ENCODE peak calls at places on chromosomes 6 and 20, in five cellular contexts. I, L, Q, Y and C are unnamed samples.

GRCh38 chr20:297098-297924 is at the start of gene ZCCHC3:
- DNase-seq in I (peak), L (peak), Q (peak), Y (no peak), C (peak)

GRCh38 chr20:56460459-56460858 is 8.0 kb upstream of the RTF2 start:
- DNase-seq in I (no peak), L (no peak), Q (no peak), Y (no peak), C (no peak)

GRCh38 chr20:25071722-25072121 is 10.2 kb downstream of the VSX1 start:
- DNase-seq in I (peak), L (no peak), Q (no peak), Y (no peak), C (no peak)

GRCh38 chr20:34110025-34111013 is 1.7 kb downstream of the EIF2S2 start:
- DNase-seq in I (no peak), L (no peak), Q (no peak), Y (no peak), C (no peak)

GRCh38 chr6:144284753-144285547 is at the start of gene UTRN:
- DNase-seq in I (peak), L (no peak), Q (peak), Y (no peak), C (no peak)

GRCh38 chr6:137490506-137490905 is 3.7 kb downstream of the OLIG3 start:
- DNase-seq in I (no peak), L (no peak), Q (no peak), Y (no peak), C (no peak)

GRCh38 chr6:137688230-137688971 is 178.7 kb upstream of the TNFAIP3 start:
- DNase-seq in I (no peak), L (no peak), Q (no peak), Y (no peak), C (no peak)

GRCh38 chr20:36317675-36318074 is 11.5 kb downstream of the DLGAP4 start:
- DNase-seq in I (peak), L (no peak), Q (no peak), Y (no peak), C (no peak)

GRCh38 chr6:18506387-18507017 is 119.4 kb downstream of the RNF144B start:
- DNase-seq in I (no peak), L (no peak), Q (no peak), Y (no peak), C (no peak)

GRCh38 chr6:144744720-144745119 is 459.6 kb downstream of the UTRN start:
- DNase-seq in I (no peak), L (no peak), Q (no peak), Y (no peak), C (no peak)

GRCh38 chr6:4999586-4999985 is 4.3 kb downstream of the RPP40 start:
- DNase-seq in I (no peak), L (no peak), Q (no peak), Y (no peak), C (no peak)

GRCh38 chr20:42406826-42407225 is 782.9 kb downstream of the PTPRT start:
- DNase-seq in I (no peak), L (no peak), Q (no peak), Y (no peak), C (no peak)

GRCh38 chr6:77231438-77232305 is 231.6 kb downstream of the HTR1B start:
- DNase-seq in I (no peak), L (no peak), Q (no peak), Y (no peak), C (peak)

GRCh38 chr6:12371641-12372146 is 81.5 kb downstream of the EDN1 start:
- DNase-seq in I (no peak), L (no peak), Q (no peak), Y (no peak), C (no peak)

GRCh38 chr6:52361347-52361944 is 505 bp upstream of the PAQR8 start:
- DNase-seq in I (no peak), L (no peak), Q (peak), Y (no peak), C (no peak)

GRCh38 chr6:1610497-1611321 is 994 bp downstream of the FOXC1 start:
- DNase-seq in I (no peak), L (no peak), Q (no peak), Y (no peak), C (no peak)

GRCh38 chr6:135883045-135883444 is 31.5 kb downstream of the PDE7B start:
- DNase-seq in I (no peak), L (no peak), Q (no peak), Y (no peak), C (peak)

GRCh38 chr6:152121910-152122309 is 314.4 kb downstream of the ESR1 start:
- DNase-seq in I (no peak), L (no peak), Q (no peak), Y (no peak), C (no peak)

GRCh38 chr20:48102821-48103635 is 317.7 kb upstream of the SULF2 start:
- DNase-seq in I (no peak), L (no peak), Q (no peak), Y (peak), C (no peak)

GRCh38 chr6:34223381-34223963 is 13.2 kb upstream of the HMGA1 start:
- DNase-seq in I (no peak), L (no peak), Q (no peak), Y (no peak), C (no peak)

GRCh38 chr6:15770347-15771143 is 107.7 kb upstream of the DTNBP1 start:
- DNase-seq in I (no peak), L (no peak), Q (no peak), Y (no peak), C (no peak)

GRCh38 chr20:40506567-40506966 is 182.5 kb downstream of the MAFB start:
- DNase-seq in I (peak), L (no peak), Q (peak), Y (peak), C (peak)

GRCh38 chr20:21944227-21944626 is 238.8 kb downstream of the PAX1 start:
- DNase-seq in I (no peak), L (no peak), Q (no peak), Y (no peak), C (no peak)

GRCh38 chr6:170433163-170434095 is 119.7 kb downstream of the PSMB1 start:
- DNase-seq in I (peak), L (no peak), Q (no peak), Y (no peak), C (no peak)

GRCh38 chr20:58559368-58559729 is 44.1 kb upstream of the APCDD1L start:
- DNase-seq in I (no peak), L (no peak), Q (no peak), Y (no peak), C (no peak)

GRCh38 chr20:44357555-44358130 is 2.1 kb downstream of the HNF4A start:
- DNase-seq in I (no peak), L (no peak), Q (no peak), Y (no peak), C (no peak)